ENCODE peak calls at places on chromosomes 16 and 17, in ten cellular contexts. One of them, this sample, is unnamed.

GRCh38 chr17:21283482-21284318 is 811 bp upstream of the MAP2K3 start:
- DNase-seq in epithelial cell of esophagus: peak; percentile 42
- DNase-seq in foreskin fibroblast: peak; percentile 87
- DNase-seq in mucosa of descending colon: no peak
- DNase-seq in stimulated activated CD4-positive, alpha-beta T cell treated with anti-CD3 and anti-CD28 coated beads, Interleukin-2, amount 100 ng/mL, for 24 hours: peak; percentile 64
- DNase-seq in brain pericyte: no peak
- DNase-seq in stimulated activated CD8-positive, alpha-beta memory T cell treated with anti-CD3 and anti-CD28 coated beads, Interleukin-12 subunit alpha, Interleukin-12 subunit beta, amount 100 ng/mL, for 4 hours: no peak
- DNase-seq in ELR: peak; percentile 70
- DNase-seq in NT2/D1: no peak
- DNase-seq in T-helper 17 cell: no peak
- DNase-seq in this sample: no peak

GRCh38 chr16:86514656-86515376 is 4.5 kb downstream of the FOXF1 start:
- DNase-seq in mucosa of descending colon: no peak
- DNase-seq in ELR: no peak
- DNase-seq in brain pericyte: no peak
- DNase-seq in T-helper 17 cell: no peak
- DNase-seq in NT2/D1: no peak
- DNase-seq in epithelial cell of esophagus: no peak
- DNase-seq in stimulated activated CD8-positive, alpha-beta memory T cell treated with anti-CD3 and anti-CD28 coated beads, Interleukin-12 subunit alpha, Interleukin-12 subunit beta, amount 100 ng/mL, for 4 hours: no peak
- DNase-seq in foreskin fibroblast: no peak
- DNase-seq in stimulated activated CD4-positive, alpha-beta T cell treated with anti-CD3 and anti-CD28 coated beads, Interleukin-2, amount 100 ng/mL, for 24 hours: no peak
- DNase-seq in this sample: no peak

GRCh38 chr17:50173335-50173941 is 7.6 kb downstream of the SGCA start:
- DNase-seq in stimulated activated CD4-positive, alpha-beta T cell treated with anti-CD3 and anti-CD28 coated beads, Interleukin-2, amount 100 ng/mL, for 24 hours: no peak
- DNase-seq in epithelial cell of esophagus: peak; percentile 71
- DNase-seq in T-helper 17 cell: no peak
- DNase-seq in NT2/D1: no peak
- DNase-seq in foreskin fibroblast: peak; percentile 95
- DNase-seq in mucosa of descending colon: no peak
- DNase-seq in stimulated activated CD8-positive, alpha-beta memory T cell treated with anti-CD3 and anti-CD28 coated beads, Interleukin-12 subunit alpha, Interleukin-12 subunit beta, amount 100 ng/mL, for 4 hours: no peak
- DNase-seq in brain pericyte: peak; percentile 83
- DNase-seq in ELR: peak; percentile 98
- DNase-seq in this sample: no peak

GRCh38 chr16:3670711-3671110 is 16.2 kb downstream of the DNASE1 start:
- DNase-seq in foreskin fibroblast: no peak
- DNase-seq in mucosa of descending colon: no peak
- DNase-seq in ELR: no peak
- DNase-seq in stimulated activated CD8-positive, alpha-beta memory T cell treated with anti-CD3 and anti-CD28 coated beads, Interleukin-12 subunit alpha, Interleukin-12 subunit beta, amount 100 ng/mL, for 4 hours: no peak
- DNase-seq in brain pericyte: no peak
- DNase-seq in NT2/D1: no peak
- DNase-seq in epithelial cell of esophagus: no peak
- DNase-seq in T-helper 17 cell: no peak
- DNase-seq in stimulated activated CD4-positive, alpha-beta T cell treated with anti-CD3 and anti-CD28 coated beads, Interleukin-2, amount 100 ng/mL, for 24 hours: no peak
- DNase-seq in this sample: no peak

GRCh38 chr17:73286863-73287296 is 24.9 kb downstream of the CDC42EP4 start:
- DNase-seq in epithelial cell of esophagus: peak; percentile 86
- DNase-seq in brain pericyte: no peak
- DNase-seq in T-helper 17 cell: no peak
- DNase-seq in NT2/D1: no peak
- DNase-seq in mucosa of descending colon: no peak
- DNase-seq in stimulated activated CD4-positive, alpha-beta T cell treated with anti-CD3 and anti-CD28 coated beads, Interleukin-2, amount 100 ng/mL, for 24 hours: no peak
- DNase-seq in stimulated activated CD8-positive, alpha-beta memory T cell treated with anti-CD3 and anti-CD28 coated beads, Interleukin-12 subunit alpha, Interleukin-12 subunit beta, amount 100 ng/mL, for 4 hours: no peak
- DNase-seq in foreskin fibroblast: peak; percentile 56
- DNase-seq in ELR: no peak
- DNase-seq in this sample: no peak

GRCh38 chr17:50256826-50257573 is 17.3 kb upstream of the TMEM92 start:
- DNase-seq in brain pericyte: no peak
- DNase-seq in foreskin fibroblast: no peak
- DNase-seq in T-helper 17 cell: no peak
- DNase-seq in ELR: no peak
- DNase-seq in stimulated activated CD4-positive, alpha-beta T cell treated with anti-CD3 and anti-CD28 coated beads, Interleukin-2, amount 100 ng/mL, for 24 hours: no peak
- DNase-seq in stimulated activated CD8-positive, alpha-beta memory T cell treated with anti-CD3 and anti-CD28 coated beads, Interleukin-12 subunit alpha, Interleukin-12 subunit beta, amount 100 ng/mL, for 4 hours: no peak
- DNase-seq in mucosa of descending colon: no peak
- DNase-seq in epithelial cell of esophagus: no peak
- DNase-seq in NT2/D1: no peak
- DNase-seq in this sample: peak; percentile 23

GRCh38 chr16:84065536-84066132 is 23.0 kb upstream of the SLC38A8 start:
- DNase-seq in ELR: peak; percentile 71
- DNase-seq in epithelial cell of esophagus: peak; percentile 67
- DNase-seq in mucosa of descending colon: no peak
- DNase-seq in NT2/D1: peak; percentile 57
- DNase-seq in T-helper 17 cell: no peak
- DNase-seq in brain pericyte: no peak
- DNase-seq in stimulated activated CD4-positive, alpha-beta T cell treated with anti-CD3 and anti-CD28 coated beads, Interleukin-2, amount 100 ng/mL, for 24 hours: peak; percentile 47
- DNase-seq in stimulated activated CD8-positive, alpha-beta memory T cell treated with anti-CD3 and anti-CD28 coated beads, Interleukin-12 subunit alpha, Interleukin-12 subunit beta, amount 100 ng/mL, for 4 hours: no peak
- DNase-seq in foreskin fibroblast: peak; percentile 80
- DNase-seq in this sample: no peak

GRCh38 chr17:68509151-68510057 is 2.8 kb upstream of the PRKAR1A start:
- DNase-seq in epithelial cell of esophagus: peak; percentile 43
- DNase-seq in ELR: no peak
- DNase-seq in brain pericyte: no peak
- DNase-seq in stimulated activated CD4-positive, alpha-beta T cell treated with anti-CD3 and anti-CD28 coated beads, Interleukin-2, amount 100 ng/mL, for 24 hours: no peak
- DNase-seq in NT2/D1: no peak
- DNase-seq in mucosa of descending colon: peak; percentile 63
- DNase-seq in stimulated activated CD8-positive, alpha-beta memory T cell treated with anti-CD3 and anti-CD28 coated beads, Interleukin-12 subunit alpha, Interleukin-12 subunit beta, amount 100 ng/mL, for 4 hours: no peak
- DNase-seq in foreskin fibroblast: no peak
- DNase-seq in T-helper 17 cell: no peak
- DNase-seq in this sample: no peak

GRCh38 chr16:46638947-46639925 is 18.1 kb upstream of the SHCBP1 start:
- DNase-seq in brain pericyte: no peak
- DNase-seq in mucosa of descending colon: no peak
- DNase-seq in stimulated activated CD4-positive, alpha-beta T cell treated with anti-CD3 and anti-CD28 coated beads, Interleukin-2, amount 100 ng/mL, for 24 hours: no peak
- DNase-seq in foreskin fibroblast: peak; percentile 78
- DNase-seq in epithelial cell of esophagus: peak; percentile 65
- DNase-seq in ELR: peak; percentile 36
- DNase-seq in T-helper 17 cell: no peak
- DNase-seq in NT2/D1: no peak
- DNase-seq in stimulated activated CD8-positive, alpha-beta memory T cell treated with anti-CD3 and anti-CD28 coated beads, Interleukin-12 subunit alpha, Interleukin-12 subunit beta, amount 100 ng/mL, for 4 hours: no peak
- DNase-seq in this sample: no peak

GRCh38 chr17:5500804-5501391 is 14.5 kb downstream of the MIS12 start:
- DNase-seq in ELR: peak; percentile 91
- DNase-seq in stimulated activated CD4-positive, alpha-beta T cell treated with anti-CD3 and anti-CD28 coated beads, Interleukin-2, amount 100 ng/mL, for 24 hours: peak; percentile 77
- DNase-seq in mucosa of descending colon: peak; percentile 66
- DNase-seq in NT2/D1: peak; percentile 79
- DNase-seq in foreskin fibroblast: peak; percentile 92
- DNase-seq in epithelial cell of esophagus: peak; percentile 62
- DNase-seq in T-helper 17 cell: peak; percentile 54
- DNase-seq in brain pericyte: peak; percentile 55
- DNase-seq in stimulated activated CD8-positive, alpha-beta memory T cell treated with anti-CD3 and anti-CD28 coated beads, Interleukin-12 subunit alpha, Interleukin-12 subunit beta, amount 100 ng/mL, for 4 hours: peak; percentile 60
- DNase-seq in this sample: no peak

GRCh38 chr17:9003355-9004131 is 17.8 kb upstream of the NTN1 start:
- DNase-seq in ELR: no peak
- DNase-seq in NT2/D1: no peak
- DNase-seq in foreskin fibroblast: no peak
- DNase-seq in mucosa of descending colon: no peak
- DNase-seq in T-helper 17 cell: no peak
- DNase-seq in epithelial cell of esophagus: no peak
- DNase-seq in stimulated activated CD4-positive, alpha-beta T cell treated with anti-CD3 and anti-CD28 coated beads, Interleukin-2, amount 100 ng/mL, for 24 hours: no peak
- DNase-seq in brain pericyte: no peak
- DNase-seq in stimulated activated CD8-positive, alpha-beta memory T cell treated with anti-CD3 and anti-CD28 coated beads, Interleukin-12 subunit alpha, Interleukin-12 subunit beta, amount 100 ng/mL, for 4 hours: no peak
- DNase-seq in this sample: no peak

GRCh38 chr17:81723651-81724209 is 11.6 kb downstream of the SLC25A10 start:
- DNase-seq in T-helper 17 cell: no peak
- DNase-seq in epithelial cell of esophagus: peak; percentile 58
- DNase-seq in stimulated activated CD8-positive, alpha-beta memory T cell treated with anti-CD3 and anti-CD28 coated beads, Interleukin-12 subunit alpha, Interleukin-12 subunit beta, amount 100 ng/mL, for 4 hours: no peak
- DNase-seq in mucosa of descending colon: no peak
- DNase-seq in NT2/D1: no peak
- DNase-seq in stimulated activated CD4-positive, alpha-beta T cell treated with anti-CD3 and anti-CD28 coated beads, Interleukin-2, amount 100 ng/mL, for 24 hours: no peak
- DNase-seq in brain pericyte: no peak
- DNase-seq in foreskin fibroblast: no peak
- DNase-seq in ELR: no peak
- DNase-seq in this sample: no peak

GRCh38 chr16:31008154-31008950 is 2.1 kb downstream of the STX1B start:
- DNase-seq in mucosa of descending colon: no peak
- DNase-seq in NT2/D1: no peak
- DNase-seq in stimulated activated CD4-positive, alpha-beta T cell treated with anti-CD3 and anti-CD28 coated beads, Interleukin-2, amount 100 ng/mL, for 24 hours: no peak
- DNase-seq in foreskin fibroblast: peak; percentile 82
- DNase-seq in ELR: peak; percentile 96
- DNase-seq in brain pericyte: no peak
- DNase-seq in T-helper 17 cell: no peak
- DNase-seq in stimulated activated CD8-positive, alpha-beta memory T cell treated with anti-CD3 and anti-CD28 coated beads, Interleukin-12 subunit alpha, Interleukin-12 subunit beta, amount 100 ng/mL, for 4 hours: no peak
- DNase-seq in epithelial cell of esophagus: peak; percentile 55
- DNase-seq in this sample: peak; percentile 78

GRCh38 chr17:77417575-77417974 is 276.8 kb downstream of the SEC14L1 start:
- DNase-seq in brain pericyte: no peak
- DNase-seq in epithelial cell of esophagus: no peak
- DNase-seq in stimulated activated CD4-positive, alpha-beta T cell treated with anti-CD3 and anti-CD28 coated beads, Interleukin-2, amount 100 ng/mL, for 24 hours: no peak
- DNase-seq in ELR: no peak
- DNase-seq in NT2/D1: no peak
- DNase-seq in stimulated activated CD8-positive, alpha-beta memory T cell treated with anti-CD3 and anti-CD28 coated beads, Interleukin-12 subunit alpha, Interleukin-12 subunit beta, amount 100 ng/mL, for 4 hours: no peak
- DNase-seq in T-helper 17 cell: no peak
- DNase-seq in mucosa of descending colon: no peak
- DNase-seq in foreskin fibroblast: no peak
- DNase-seq in this sample: no peak

GRCh38 chr17:6539871-6540270 is 16.5 kb downstream of the PITPNM3 start:
- DNase-seq in stimulated activated CD8-positive, alpha-beta memory T cell treated with anti-CD3 and anti-CD28 coated beads, Interleukin-12 subunit alpha, Interleukin-12 subunit beta, amount 100 ng/mL, for 4 hours: no peak
- DNase-seq in foreskin fibroblast: no peak
- DNase-seq in ELR: no peak
- DNase-seq in T-helper 17 cell: no peak
- DNase-seq in brain pericyte: no peak
- DNase-seq in stimulated activated CD4-positive, alpha-beta T cell treated with anti-CD3 and anti-CD28 coated beads, Interleukin-2, amount 100 ng/mL, for 24 hours: no peak
- DNase-seq in NT2/D1: no peak
- DNase-seq in mucosa of descending colon: no peak
- DNase-seq in epithelial cell of esophagus: no peak
- DNase-seq in this sample: no peak

GRCh38 chr17:16491703-16492612 is at the start of gene LRRC75A:
- DNase-seq in ELR: peak; percentile 62
- DNase-seq in stimulated activated CD4-positive, alpha-beta T cell treated with anti-CD3 and anti-CD28 coated beads, Interleukin-2, amount 100 ng/mL, for 24 hours: peak; percentile 64
- DNase-seq in T-helper 17 cell: peak; percentile 63
- DNase-seq in epithelial cell of esophagus: peak; percentile 41
- DNase-seq in NT2/D1: no peak
- DNase-seq in brain pericyte: no peak
- DNase-seq in foreskin fibroblast: peak; percentile 77
- DNase-seq in stimulated activated CD8-positive, alpha-beta memory T cell treated with anti-CD3 and anti-CD28 coated beads, Interleukin-12 subunit alpha, Interleukin-12 subunit beta, amount 100 ng/mL, for 4 hours: peak; percentile 51
- DNase-seq in mucosa of descending colon: peak; percentile 79
- DNase-seq in this sample: peak; percentile 75

GRCh38 chr17:50642722-50643656 is 8.3 kb downstream of the ABCC3 start:
- DNase-seq in foreskin fibroblast: no peak
- DNase-seq in T-helper 17 cell: no peak
- DNase-seq in epithelial cell of esophagus: peak; percentile 76
- DNase-seq in ELR: peak; percentile 24
- DNase-seq in brain pericyte: no peak
- DNase-seq in stimulated activated CD4-positive, alpha-beta T cell treated with anti-CD3 and anti-CD28 coated beads, Interleukin-2, amount 100 ng/mL, for 24 hours: no peak
- DNase-seq in NT2/D1: no peak
- DNase-seq in mucosa of descending colon: peak; percentile 22
- DNase-seq in stimulated activated CD8-positive, alpha-beta memory T cell treated with anti-CD3 and anti-CD28 coated beads, Interleukin-12 subunit alpha, Interleukin-12 subunit beta, amount 100 ng/mL, for 4 hours: no peak
- DNase-seq in this sample: no peak

GRCh38 chr17:68993112-68993511 is 37.9 kb upstream of the ABCA8 start:
- DNase-seq in ELR: peak; percentile 52
- DNase-seq in mucosa of descending colon: no peak
- DNase-seq in foreskin fibroblast: peak; percentile 65
- DNase-seq in stimulated activated CD4-positive, alpha-beta T cell treated with anti-CD3 and anti-CD28 coated beads, Interleukin-2, amount 100 ng/mL, for 24 hours: no peak
- DNase-seq in brain pericyte: no peak
- DNase-seq in NT2/D1: no peak
- DNase-seq in stimulated activated CD8-positive, alpha-beta memory T cell treated with anti-CD3 and anti-CD28 coated beads, Interleukin-12 subunit alpha, Interleukin-12 subunit beta, amount 100 ng/mL, for 4 hours: no peak
- DNase-seq in epithelial cell of esophagus: peak; percentile 84
- DNase-seq in T-helper 17 cell: no peak
- DNase-seq in this sample: no peak

GRCh38 chr17:68763551-68763950 is 162.4 kb upstream of the FAM20A start:
- DNase-seq in T-helper 17 cell: no peak
- DNase-seq in brain pericyte: no peak
- DNase-seq in mucosa of descending colon: no peak
- DNase-seq in stimulated activated CD8-positive, alpha-beta memory T cell treated with anti-CD3 and anti-CD28 coated beads, Interleukin-12 subunit alpha, Interleukin-12 subunit beta, amount 100 ng/mL, for 4 hours: no peak
- DNase-seq in ELR: peak; percentile 75
- DNase-seq in epithelial cell of esophagus: peak; percentile 65
- DNase-seq in stimulated activated CD4-positive, alpha-beta T cell treated with anti-CD3 and anti-CD28 coated beads, Interleukin-2, amount 100 ng/mL, for 24 hours: no peak
- DNase-seq in NT2/D1: no peak
- DNase-seq in foreskin fibroblast: peak; percentile 58
- DNase-seq in this sample: no peak

GRCh38 chr16:69217433-69217832 is 30.5 kb downstream of the SNTB2 start:
- DNase-seq in ELR: peak; percentile 86
- DNase-seq in mucosa of descending colon: no peak
- DNase-seq in stimulated activated CD4-positive, alpha-beta T cell treated with anti-CD3 and anti-CD28 coated beads, Interleukin-2, amount 100 ng/mL, for 24 hours: no peak
- DNase-seq in epithelial cell of esophagus: peak; percentile 65
- DNase-seq in T-helper 17 cell: no peak
- DNase-seq in NT2/D1: no peak
- DNase-seq in brain pericyte: no peak
- DNase-seq in stimulated activated CD8-positive, alpha-beta memory T cell treated with anti-CD3 and anti-CD28 coated beads, Interleukin-12 subunit alpha, Interleukin-12 subunit beta, amount 100 ng/mL, for 4 hours: no peak
- DNase-seq in foreskin fibroblast: peak; percentile 70
- DNase-seq in this sample: no peak

GRCh38 chr16:63442246-63442645 is 1406.0 kb upstream of the CDH8 start:
- DNase-seq in NT2/D1: no peak
- DNase-seq in ELR: no peak
- DNase-seq in stimulated activated CD4-positive, alpha-beta T cell treated with anti-CD3 and anti-CD28 coated beads, Interleukin-2, amount 100 ng/mL, for 24 hours: no peak
- DNase-seq in epithelial cell of esophagus: no peak
- DNase-seq in brain pericyte: no peak
- DNase-seq in T-helper 17 cell: no peak
- DNase-seq in mucosa of descending colon: no peak
- DNase-seq in stimulated activated CD8-positive, alpha-beta memory T cell treated with anti-CD3 and anti-CD28 coated beads, Interleukin-12 subunit alpha, Interleukin-12 subunit beta, amount 100 ng/mL, for 4 hours: no peak
- DNase-seq in foreskin fibroblast: no peak
- DNase-seq in this sample: no peak

GRCh38 chr17:42163113-42163512 is 8.3 kb upstream of the RAB5C start:
- DNase-seq in foreskin fibroblast: no peak
- DNase-seq in brain pericyte: no peak
- DNase-seq in stimulated activated CD8-positive, alpha-beta memory T cell treated with anti-CD3 and anti-CD28 coated beads, Interleukin-12 subunit alpha, Interleukin-12 subunit beta, amount 100 ng/mL, for 4 hours: no peak
- DNase-seq in T-helper 17 cell: no peak
- DNase-seq in NT2/D1: no peak
- DNase-seq in ELR: peak; percentile 25
- DNase-seq in epithelial cell of esophagus: no peak
- DNase-seq in stimulated activated CD4-positive, alpha-beta T cell treated with anti-CD3 and anti-CD28 coated beads, Interleukin-2, amount 100 ng/mL, for 24 hours: peak; percentile 68
- DNase-seq in mucosa of descending colon: peak; percentile 48
- DNase-seq in this sample: no peak

GRCh38 chr17:45382226-45382625 is 50.4 kb downstream of the ARHGAP27 start:
- DNase-seq in mucosa of descending colon: no peak
- DNase-seq in brain pericyte: no peak
- DNase-seq in T-helper 17 cell: no peak
- DNase-seq in NT2/D1: no peak
- DNase-seq in stimulated activated CD4-positive, alpha-beta T cell treated with anti-CD3 and anti-CD28 coated beads, Interleukin-2, amount 100 ng/mL, for 24 hours: no peak
- DNase-seq in foreskin fibroblast: peak; percentile 19
- DNase-seq in epithelial cell of esophagus: peak; percentile 78
- DNase-seq in ELR: no peak
- DNase-seq in stimulated activated CD8-positive, alpha-beta memory T cell treated with anti-CD3 and anti-CD28 coated beads, Interleukin-12 subunit alpha, Interleukin-12 subunit beta, amount 100 ng/mL, for 4 hours: no peak
- DNase-seq in this sample: no peak

GRCh38 chr17:56314026-56314425 is 160.8 kb downstream of the ANKFN1 start:
- DNase-seq in stimulated activated CD4-positive, alpha-beta T cell treated with anti-CD3 and anti-CD28 coated beads, Interleukin-2, amount 100 ng/mL, for 24 hours: no peak
- DNase-seq in NT2/D1: no peak
- DNase-seq in ELR: no peak
- DNase-seq in mucosa of descending colon: no peak
- DNase-seq in T-helper 17 cell: no peak
- DNase-seq in foreskin fibroblast: no peak
- DNase-seq in epithelial cell of esophagus: no peak
- DNase-seq in brain pericyte: no peak
- DNase-seq in stimulated activated CD8-positive, alpha-beta memory T cell treated with anti-CD3 and anti-CD28 coated beads, Interleukin-12 subunit alpha, Interleukin-12 subunit beta, amount 100 ng/mL, for 4 hours: no peak
- DNase-seq in this sample: no peak

GRCh38 chr17:8073627-8074485 is 13.7 kb downstream of the ALOX12B start:
- DNase-seq in mucosa of descending colon: peak; percentile 86
- DNase-seq in foreskin fibroblast: peak; percentile 74
- DNase-seq in epithelial cell of esophagus: peak; percentile 82
- DNase-seq in stimulated activated CD8-positive, alpha-beta memory T cell treated with anti-CD3 and anti-CD28 coated beads, Interleukin-12 subunit alpha, Interleukin-12 subunit beta, amount 100 ng/mL, for 4 hours: peak; percentile 71
- DNase-seq in NT2/D1: peak; percentile 62
- DNase-seq in T-helper 17 cell: peak; percentile 80
- DNase-seq in stimulated activated CD4-positive, alpha-beta T cell treated with anti-CD3 and anti-CD28 coated beads, Interleukin-2, amount 100 ng/mL, for 24 hours: peak; percentile 93
- DNase-seq in brain pericyte: no peak
- DNase-seq in ELR: peak; percentile 73
- DNase-seq in this sample: peak; percentile 94

GRCh38 chr17:8753976-8754440 is 4.3 kb downstream of the SPDYE4 start:
- DNase-seq in epithelial cell of esophagus: peak; percentile 43
- DNase-seq in stimulated activated CD4-positive, alpha-beta T cell treated with anti-CD3 and anti-CD28 coated beads, Interleukin-2, amount 100 ng/mL, for 24 hours: no peak
- DNase-seq in stimulated activated CD8-positive, alpha-beta memory T cell treated with anti-CD3 and anti-CD28 coated beads, Interleukin-12 subunit alpha, Interleukin-12 subunit beta, amount 100 ng/mL, for 4 hours: no peak
- DNase-seq in T-helper 17 cell: no peak
- DNase-seq in brain pericyte: no peak
- DNase-seq in mucosa of descending colon: no peak
- DNase-seq in NT2/D1: no peak
- DNase-seq in ELR: peak; percentile 47
- DNase-seq in foreskin fibroblast: peak; percentile 34
- DNase-seq in this sample: no peak

GRCh38 chr17:76542566-76542971 is 2.7 kb downstream of the PRCD start:
- DNase-seq in epithelial cell of esophagus: no peak
- DNase-seq in stimulated activated CD4-positive, alpha-beta T cell treated with anti-CD3 and anti-CD28 coated beads, Interleukin-2, amount 100 ng/mL, for 24 hours: no peak
- DNase-seq in ELR: no peak
- DNase-seq in foreskin fibroblast: no peak
- DNase-seq in stimulated activated CD8-positive, alpha-beta memory T cell treated with anti-CD3 and anti-CD28 coated beads, Interleukin-12 subunit alpha, Interleukin-12 subunit beta, amount 100 ng/mL, for 4 hours: no peak
- DNase-seq in brain pericyte: no peak
- DNase-seq in mucosa of descending colon: peak; percentile 42
- DNase-seq in T-helper 17 cell: no peak
- DNase-seq in NT2/D1: no peak
- DNase-seq in this sample: no peak

GRCh38 chr17:7589204-7589868 is 558 bp downstream of the SOX15 start:
- DNase-seq in stimulated activated CD4-positive, alpha-beta T cell treated with anti-CD3 and anti-CD28 coated beads, Interleukin-2, amount 100 ng/mL, for 24 hours: peak; percentile 73
- DNase-seq in T-helper 17 cell: peak; percentile 50
- DNase-seq in mucosa of descending colon: peak; percentile 86
- DNase-seq in ELR: peak; percentile 94
- DNase-seq in NT2/D1: no peak
- DNase-seq in stimulated activated CD8-positive, alpha-beta memory T cell treated with anti-CD3 and anti-CD28 coated beads, Interleukin-12 subunit alpha, Interleukin-12 subunit beta, amount 100 ng/mL, for 4 hours: peak; percentile 50
- DNase-seq in epithelial cell of esophagus: peak; percentile 93
- DNase-seq in brain pericyte: no peak
- DNase-seq in foreskin fibroblast: peak; percentile 96
- DNase-seq in this sample: peak; percentile 70